ENCODE peak calls at places on chromosomes 7 and 10, in six cellular contexts. M is adrenal gland, I is breast epithelium, D is spleen, P is stomach, J is A549. V is an unnamed sample.

GRCh38 chr7:12766416-12766815 is 79.0 kb downstream of the ARL4A start:
- DNase-seq in M (no peak), I (no peak), D (no peak), P (no peak), J (no peak), V (no peak)

GRCh38 chr7:107767391-107767790 is 23.4 kb downstream of the CBLL1 start:
- DNase-seq in M (no peak), I (no peak), D (no peak), P (no peak), J (no peak), V (no peak)

GRCh38 chr7:4878336-4879335 is 4.9 kb downstream of the RADIL start:
- DNase-seq in M (no peak), I (peak), D (no peak), P (no peak), J (no peak), V (no peak)

GRCh38 chr10:87636313-87636915 is 23.3 kb upstream of the PAPSS2 start:
- DNase-seq in M (no peak), I (no peak), D (no peak), P (no peak), J (no peak), V (no peak)

GRCh38 chr7:129607471-129608120 is 3.9 kb upstream of the NRF1 start:
- DNase-seq in M (no peak), I (no peak), D (no peak), P (no peak), J (peak), V (peak)

GRCh38 chr7:54969190-54969967 is 49.4 kb upstream of the EGFR start:
- DNase-seq in M (no peak), I (no peak), D (no peak), P (no peak), J (no peak), V (no peak)

GRCh38 chr7:23072043-23072442 is 33.5 kb upstream of the KLHL7 start:
- DNase-seq in M (no peak), I (no peak), D (no peak), P (no peak), J (peak), V (no peak)

GRCh38 chr10:1413823-1414222 is 323.5 kb downstream of the ADARB2 start:
- DNase-seq in M (no peak), I (no peak), D (no peak), P (peak), J (no peak), V (no peak)

GRCh38 chr10:100864981-100865380 is 47.8 kb upstream of the SLF2 start:
- DNase-seq in M (no peak), I (peak), D (no peak), P (peak), J (no peak), V (no peak)

GRCh38 chr7:134514663-134515062 is 12.7 kb upstream of the AKR1B10 start:
- DNase-seq in M (peak), I (no peak), D (no peak), P (no peak), J (peak), V (peak)

GRCh38 chr7:38393874-38394273 is 120.4 kb upstream of the TARP start:
- DNase-seq in M (no peak), I (no peak), D (no peak), P (no peak), J (no peak), V (peak)

GRCh38 chr7:79290841-79291497 is 162.5 kb downstream of the MAGI2 start:
- DNase-seq in M (no peak), I (no peak), D (no peak), P (no peak), J (peak), V (no peak)

GRCh38 chr7:41003031-41003925 is 699.6 kb downstream of the INHBA start:
- DNase-seq in M (peak), I (no peak), D (no peak), P (peak), J (peak), V (no peak)

GRCh38 chr7:100654908-100655831 is 1.1 kb downstream of the ACTL6B start:
- DNase-seq in M (no peak), I (no peak), D (no peak), P (no peak), J (no peak), V (no peak)

GRCh38 chr7:51079494-51079893 is 237.1 kb downstream of the COBL start:
- DNase-seq in M (no peak), I (no peak), D (no peak), P (no peak), J (no peak), V (no peak)

GRCh38 chr7:98210513-98211220 is 572 bp upstream of the BHLHA15 start:
- DNase-seq in M (peak), I (no peak), D (peak), P (no peak), J (no peak), V (no peak)

GRCh38 chr7:98211221-98211675 is at the start of gene BHLHA15:
- DNase-seq in M (peak), I (no peak), D (peak), P (peak), J (no peak), V (no peak)

GRCh38 chr7:98213296-98213873 is 2.1 kb downstream of the BHLHA15 start:
- DNase-seq in M (no peak), I (no peak), D (peak), P (no peak), J (no peak), V (no peak)

GRCh38 chr7:98212532-98213041 is 1.3 kb downstream of the BHLHA15 start:
- DNase-seq in M (no peak), I (no peak), D (peak), P (no peak), J (no peak), V (no peak)

DNA sequence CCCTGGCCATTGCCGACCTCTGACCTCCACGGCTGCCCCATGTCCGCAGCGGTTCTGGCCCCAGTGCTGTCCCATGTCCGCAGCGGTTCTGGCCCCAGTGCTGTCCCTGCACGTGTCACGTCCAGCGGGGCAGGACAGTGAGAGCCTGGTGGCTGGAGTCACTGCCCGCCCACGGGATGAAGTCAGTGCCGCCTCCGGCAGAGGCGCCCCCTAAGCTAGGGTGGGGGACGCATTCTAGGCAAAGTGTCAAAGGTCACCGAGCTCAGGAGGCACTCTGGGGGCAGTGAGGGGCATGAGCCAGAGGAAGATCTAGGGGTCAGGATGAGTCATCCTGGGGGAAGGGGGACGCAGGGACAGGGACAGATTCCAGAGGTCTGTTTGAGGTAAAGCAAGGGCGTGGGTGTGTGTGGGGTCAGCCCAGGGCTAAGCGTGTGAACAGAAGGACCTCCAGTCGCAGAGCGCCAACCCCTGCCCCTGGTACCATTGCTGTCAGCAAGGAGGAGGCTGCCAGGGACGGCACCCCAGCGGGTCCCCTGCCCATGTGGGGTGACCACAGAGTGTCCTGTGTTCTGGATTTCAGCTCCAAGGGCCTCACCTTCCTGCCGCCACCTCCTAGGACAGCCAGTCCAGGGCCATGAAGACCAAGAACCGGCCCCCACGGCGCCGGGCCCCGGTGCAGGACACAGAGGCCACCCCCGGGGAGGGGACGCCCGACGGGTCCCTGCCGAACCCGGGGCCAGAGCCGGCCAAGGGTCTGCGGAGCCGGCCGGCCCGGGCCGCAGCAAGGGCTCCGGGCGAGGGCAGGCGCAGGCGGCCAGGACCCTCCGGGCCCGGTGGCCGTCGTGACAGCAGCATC is 665 bp downstream of the BHLHA15 start:
- DNase-seq in M (peak), I (no peak), D (peak), P (no peak), J (no peak), V (no peak)
- TF ChIP-seq POLR2A in M (no peak), I (no peak), D (no peak), P (no peak), J (no peak), V (no peak)

DNA sequence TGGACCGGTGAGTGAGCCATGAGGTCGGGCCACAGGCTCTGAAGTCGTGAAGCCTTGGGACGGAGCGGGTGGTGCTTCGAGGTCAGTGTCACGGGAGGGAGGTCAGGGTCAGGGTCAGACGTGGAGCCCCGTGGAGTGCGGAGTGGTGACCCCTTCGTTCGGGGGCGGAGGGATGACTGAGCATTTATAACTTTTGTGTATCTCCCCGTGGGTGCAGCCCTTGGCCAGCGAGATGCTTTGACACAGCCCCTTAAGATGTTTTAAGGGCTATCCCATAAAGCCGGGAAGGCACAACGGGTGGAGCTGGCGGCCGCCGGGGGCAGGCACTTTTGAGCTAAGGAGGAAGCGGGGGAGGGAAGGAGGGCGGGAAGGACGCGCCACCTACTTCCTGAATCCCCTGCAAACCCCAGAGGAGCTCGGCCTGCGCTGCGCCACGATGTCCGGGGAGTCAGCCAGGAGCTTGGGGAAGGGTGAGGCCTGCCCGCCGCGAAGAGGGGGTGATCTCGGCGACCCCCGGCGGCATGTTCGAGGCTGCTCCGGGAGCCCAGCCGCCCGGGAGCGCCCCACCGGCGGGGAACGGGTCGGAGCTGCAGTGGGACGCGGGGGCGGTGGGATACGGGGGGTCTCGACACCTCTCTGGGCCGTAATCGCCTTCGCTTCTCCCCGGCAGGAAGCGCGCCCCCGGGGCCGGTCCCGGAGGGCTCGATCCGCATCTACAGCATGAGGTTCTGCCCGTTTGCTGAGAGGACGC is at the start of gene GSTO1:
- DNase-seq in M (peak), I (peak), D (peak), P (peak), J (peak), V (peak)
- TF ChIP-seq POLR2A in M (no peak), I (peak), D (peak), P (no peak), J (peak), V (peak)

DNA sequence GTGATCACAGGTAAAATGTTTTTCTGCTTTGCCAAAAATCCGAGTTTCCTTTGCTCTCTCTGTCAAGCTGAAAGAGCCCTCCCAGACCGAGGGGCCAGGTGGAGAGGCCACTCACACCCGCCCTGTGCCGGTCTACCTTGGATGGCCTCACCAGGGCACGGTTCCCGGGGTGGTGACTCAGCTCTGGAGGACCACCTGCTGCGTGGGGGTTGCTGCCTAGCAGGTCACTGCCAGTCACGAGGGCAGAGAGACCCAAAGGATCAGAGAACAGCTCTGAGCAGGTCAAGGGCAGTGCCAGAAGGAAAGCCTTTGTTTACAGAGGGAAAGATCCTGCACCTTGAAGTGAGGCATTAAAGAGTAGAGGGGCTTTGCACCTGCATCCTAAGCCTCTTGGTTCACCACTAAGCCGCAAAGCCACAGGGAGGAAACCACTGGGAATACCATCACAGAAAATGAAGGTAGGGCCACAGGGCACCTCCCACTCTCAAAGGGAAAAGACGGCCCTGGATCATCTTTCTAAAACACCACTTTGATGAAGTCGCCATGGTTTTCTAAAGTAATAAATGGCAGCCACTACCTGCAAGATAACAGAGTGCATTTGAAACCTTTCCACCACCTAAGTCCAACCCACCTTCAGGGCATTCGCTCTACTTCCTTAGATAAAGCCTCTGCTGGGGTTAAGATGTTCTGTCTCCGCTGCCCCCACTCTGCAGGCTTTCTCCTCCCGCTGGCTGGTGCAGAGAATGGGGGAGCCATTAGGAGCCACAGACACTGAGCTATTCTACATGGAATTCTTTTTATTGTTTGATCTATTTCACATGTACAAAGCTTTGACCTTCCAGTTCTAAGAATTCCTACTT is 160.4 kb upstream of the KLF14 start:
- DNase-seq in M (peak), I (no peak), D (no peak), P (peak), J (peak), V (no peak)
- TF ChIP-seq POLR2A in M (no peak), I (no peak), D (no peak), P (no peak), J (no peak), V (no peak)

GRCh38 chr7:148287538-148287937 is 303.0 kb upstream of the C7orf33 start:
- DNase-seq in M (no peak), I (no peak), D (no peak), P (no peak), J (no peak), V (no peak)

GRCh38 chr7:148289630-148290029 is 300.9 kb upstream of the C7orf33 start:
- DNase-seq in M (no peak), I (no peak), D (no peak), P (no peak), J (no peak), V (no peak)

GRCh38 chr7:148291799-148292198 is 298.8 kb upstream of the C7orf33 start:
- DNase-seq in M (no peak), I (no peak), D (no peak), P (no peak), J (no peak), V (no peak)

GRCh38 chr7:148288592-148289151 is 301.9 kb upstream of the C7orf33 start:
- DNase-seq in M (no peak), I (no peak), D (no peak), P (no peak), J (no peak), V (no peak)

GRCh38 chr7:148290451-148291005 is 300.0 kb upstream of the C7orf33 start:
- DNase-seq in M (no peak), I (no peak), D (no peak), P (no peak), J (no peak), V (no peak)
- TF ChIP-seq POLR2A in M (no peak), I (no peak), D (no peak), P (no peak), J (no peak), V (no peak)

DNA sequence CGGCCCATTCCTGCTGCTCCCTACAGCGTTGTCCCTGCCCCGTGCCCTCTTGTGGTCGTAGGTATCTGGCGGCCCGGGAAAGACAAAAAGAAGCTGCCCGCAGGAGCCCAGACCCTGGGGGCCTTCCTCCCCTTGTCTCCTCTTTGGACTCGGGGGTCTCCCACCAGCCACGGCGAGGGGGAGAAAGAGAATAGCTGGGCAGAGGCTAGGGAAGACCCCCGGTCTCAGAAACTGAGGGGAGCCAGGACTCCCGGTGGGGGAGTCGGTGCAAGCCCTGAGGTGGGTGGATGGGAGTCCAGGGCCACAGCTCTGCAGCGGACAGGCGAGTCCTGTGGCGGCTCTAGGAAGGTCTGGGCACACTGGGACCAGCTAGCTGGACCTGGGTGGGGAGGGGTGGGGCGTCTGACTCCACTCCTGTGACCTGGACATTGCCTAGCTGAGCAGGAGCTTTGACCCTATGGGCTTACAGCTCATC is 1.3 kb upstream of the SH2D4B start:
- DNase-seq in M (no peak), I (peak), D (peak), P (no peak), J (no peak), V (no peak)
- TF ChIP-seq POLR2A in M (no peak), I (no peak), D (no peak), P (no peak), J (no peak), V (no peak)

GRCh38 chr10:60978287-60979115 is 34.5 kb upstream of the RHOBTB1 start:
- DNase-seq in M (peak), I (no peak), D (no peak), P (no peak), J (peak), V (no peak)
- TF ChIP-seq POLR2A in M (no peak), I (no peak), D (no peak), P (no peak), J (no peak), V (no peak)

GRCh38 chr7:26179422-26179821 is 21.1 kb downstream of the HNRNPA2B1 start:
- DNase-seq in M (no peak), I (no peak), D (no peak), P (no peak), J (no peak), V (no peak)

GRCh38 chr7:26182283-26182682 is 18.3 kb downstream of the HNRNPA2B1 start:
- DNase-seq in M (peak), I (no peak), D (no peak), P (no peak), J (no peak), V (no peak)

GRCh38 chr7:26179826-26180497 is 20.6 kb downstream of the HNRNPA2B1 start:
- DNase-seq in M (no peak), I (no peak), D (no peak), P (no peak), J (no peak), V (no peak)

GRCh38 chr7:26181474-26182227 is 18.9 kb downstream of the HNRNPA2B1 start:
- DNase-seq in M (no peak), I (no peak), D (no peak), P (no peak), J (no peak), V (no peak)

GRCh38 chr7:26180792-26181198 is 19.8 kb downstream of the HNRNPA2B1 start:
- DNase-seq in M (peak), I (no peak), D (no peak), P (no peak), J (no peak), V (no peak)
- TF ChIP-seq POLR2A in M (no peak), I (no peak), D (no peak), P (no peak), J (no peak), V (peak)

GRCh38 chr7:84193787-84194186 is 802 bp downstream of the SEMA3A start:
- DNase-seq in M (no peak), I (no peak), D (no peak), P (no peak), J (no peak), V (no peak)

GRCh38 chr7:84195295-84196006 is 862 bp upstream of the SEMA3A start:
- DNase-seq in M (no peak), I (no peak), D (no peak), P (no peak), J (no peak), V (no peak)

GRCh38 chr7:84191842-84192241 is 2.7 kb downstream of the SEMA3A start:
- DNase-seq in M (no peak), I (no peak), D (no peak), P (no peak), J (peak), V (no peak)

GRCh38 chr7:84196007-84196551 is 1.5 kb upstream of the SEMA3A start:
- DNase-seq in M (no peak), I (no peak), D (no peak), P (no peak), J (peak), V (no peak)

DNA sequence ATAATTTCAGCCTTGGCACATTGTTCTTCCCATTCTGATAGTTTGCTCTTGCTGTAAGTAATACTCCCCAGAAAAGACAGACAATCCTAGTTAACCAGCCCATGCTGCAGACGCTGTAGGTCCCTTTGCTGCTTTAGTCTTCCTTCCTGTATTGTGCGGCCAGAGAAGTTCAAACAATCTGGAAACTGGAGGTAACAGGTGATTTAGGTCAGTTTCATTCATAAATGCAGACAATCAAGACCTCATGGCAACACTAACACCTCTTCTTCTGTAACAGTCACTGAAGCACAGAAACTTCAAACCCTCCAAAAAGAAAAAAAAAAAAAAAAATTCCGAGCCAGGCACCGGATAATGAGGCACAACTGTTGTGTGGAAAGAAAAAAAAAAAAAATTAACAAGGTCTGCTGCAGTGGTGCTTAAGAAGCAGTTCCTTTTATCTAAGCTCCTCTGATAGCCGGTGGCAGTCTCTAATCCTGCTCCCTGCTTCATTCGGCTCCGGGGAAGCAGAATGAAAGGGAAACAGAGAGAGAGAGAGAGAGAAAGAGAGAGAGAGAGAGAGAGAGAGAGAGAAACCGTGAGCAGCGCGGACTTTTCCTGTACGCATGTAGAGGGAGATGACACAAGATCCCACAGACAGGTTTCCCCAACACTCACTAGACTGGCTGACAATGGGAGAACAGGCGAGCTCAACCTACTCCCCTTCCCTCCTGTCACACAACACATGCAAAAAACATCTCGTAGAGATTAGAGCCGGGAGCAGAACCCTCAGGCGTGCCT is at the start of gene SEMA3A:
- DNase-seq in M (peak), I (no peak), D (no peak), P (no peak), J (peak), V (no peak)
- TF ChIP-seq POLR2A in M (no peak), I (no peak), D (peak), P (no peak), J (no peak), V (no peak)